ENCODE peak calls at places on chromosome 9, in eight cellular contexts. C is heart left ventricle, T is sigmoid colon, K is spleen, J is esophagus squamous epithelium, D is Peyer's patch, A is IMR-90, P is A549. R is an unnamed sample.

GRCh38 chr9:70392850-70393249 is 21.6 kb downstream of the KLF9 start:
- DNase-seq in C (no peak), T (no peak), K (no peak), J (no peak), D (no peak), A (no peak), P (no peak), R (no peak)

GRCh38 chr9:122821278-122821952 is 7.0 kb downstream of the PDCL start:
- DNase-seq in C (peak; percentile 35), T (peak; percentile 88), K (no peak), J (no peak), D (no peak), A (peak; percentile 62), P (no peak), R (peak; percentile 44)

GRCh38 chr9:121651295-121652036 is at the start of gene DAB2IP:
- DNase-seq in C (peak; percentile 74), T (peak; percentile 84), K (peak; percentile 72), J (no peak), D (no peak), A (peak; percentile 39), P (no peak), R (peak; percentile 77)

GRCh38 chr9:126236273-126236672 is 90.4 kb upstream of the MVB12B start:
- DNase-seq in C (no peak), T (no peak), K (no peak), J (no peak), D (no peak), A (no peak), P (no peak), R (no peak)

GRCh38 chr9:111037744-111038335 is 430 bp downstream of the LPAR1 start:
- DNase-seq in C (peak; percentile 35), T (peak; percentile 76), K (peak; percentile 83), J (no peak), D (no peak), A (peak; percentile 27), P (peak; percentile 43), R (no peak)

GRCh38 chr9:38621434-38622082 is 1.2 kb upstream of the ANKRD18A start:
- DNase-seq in C (peak; percentile 35), T (peak; percentile 60), K (peak; percentile 86), J (no peak), D (no peak), A (no peak), P (peak; percentile 53), R (peak; percentile 67)

GRCh38 chr9:2087500-2088313 is 72.6 kb downstream of the SMARCA2 start:
- DNase-seq in C (no peak), T (no peak), K (no peak), J (no peak), D (no peak), A (peak; percentile 52), P (peak; percentile 58), R (no peak)

GRCh38 chr9:3124006-3124405 is 280.1 kb upstream of the PUM3 start:
- DNase-seq in C (no peak), T (no peak), K (no peak), J (no peak), D (no peak), A (no peak), P (no peak), R (no peak)

GRCh38 chr9:79617395-79617794 is 45.6 kb downstream of the TLE4 start:
- DNase-seq in C (peak; percentile 40), T (peak; percentile 82), K (no peak), J (no peak), D (no peak), A (peak; percentile 63), P (no peak), R (peak; percentile 48)

GRCh38 chr9:108367188-108367587 is 488.6 kb downstream of the ACTL7B start:
- DNase-seq in C (no peak), T (no peak), K (no peak), J (no peak), D (no peak), A (no peak), P (no peak), R (no peak)

GRCh38 chr9:27528886-27529315 is 713 bp downstream of the MOB3B start:
- DNase-seq in C (peak; percentile 54), T (peak; percentile 87), K (peak; percentile 90), J (peak; percentile 5), D (peak; percentile 74), A (no peak), P (peak; percentile 24), R (peak; percentile 60)

GRCh38 chr9:123757547-123757946 is 172.4 kb downstream of the DENND1A start:
- DNase-seq in C (no peak), T (peak; percentile 65), K (no peak), J (no peak), D (no peak), A (no peak), P (no peak), R (no peak)

GRCh38 chr9:125218621-125219020 is 18.3 kb downstream of the RABEPK start:
- DNase-seq in C (no peak), T (no peak), K (no peak), J (no peak), D (no peak), A (no peak), P (no peak), R (no peak)

GRCh38 chr9:74503219-74503618 is 6.1 kb downstream of the RORB start:
- DNase-seq in C (no peak), T (no peak), K (no peak), J (no peak), D (no peak), A (no peak), P (no peak), R (no peak)

GRCh38 chr9:125889122-125889523 is 141.9 kb downstream of the PBX3 start:
- DNase-seq in C (peak; percentile 67), T (peak; percentile 74), K (peak; percentile 79), J (no peak), D (no peak), A (peak; percentile 3), P (no peak), R (peak; percentile 51)

DNA sequence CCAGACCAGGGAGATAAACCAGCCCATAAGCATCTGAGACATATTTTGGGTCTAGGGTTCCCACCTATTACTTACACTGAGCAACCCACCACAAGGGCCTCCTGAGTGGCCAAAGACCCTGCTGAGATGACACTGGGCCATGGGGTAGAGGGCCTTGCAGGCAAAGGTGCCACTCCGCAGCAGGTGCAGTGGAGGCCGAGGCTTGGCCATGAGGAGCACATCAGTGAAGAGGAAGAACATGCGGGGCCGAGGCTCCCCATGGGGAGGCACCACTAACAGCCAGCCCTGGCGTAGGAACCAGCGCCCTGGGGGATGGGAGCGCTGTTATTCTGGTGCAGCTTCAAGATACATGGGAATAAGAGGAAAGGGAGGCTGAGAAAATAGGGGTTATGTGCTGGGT is 2.6 kb downstream of the ARHGEF39 start:
- DNase-seq in C (no peak), T (no peak), K (no peak), J (no peak), D (no peak), A (no peak), P (no peak), R (no peak)
- TF ChIP-seq POLR2A in C (no peak), T (no peak), K (no peak), J (no peak), D (no peak), A (no peak), P (no peak), R (no peak)

GRCh38 chr9:101465330-101465915 is 29.8 kb upstream of the ALDOB start:
- DNase-seq in C (peak; percentile 47), T (no peak), K (no peak), J (no peak), D (no peak), A (peak; percentile 70), P (peak; percentile 77), R (peak; percentile 40)
- TF ChIP-seq CTCF in C (peak; percentile 40), T (no peak), K (no peak), J (peak; percentile 68), D (no peak), A (peak; percentile 53), P (peak; percentile 45), R (peak; percentile 32)

GRCh38 chr9:89388868-89389177 is 70.5 kb downstream of the SECISBP2 start:
- DNase-seq in C (no peak), T (no peak), K (no peak), J (no peak), D (no peak), A (no peak), P (no peak), R (no peak)

GRCh38 chr9:89391585-89391984 is 73.3 kb downstream of the SECISBP2 start:
- DNase-seq in C (no peak), T (no peak), K (no peak), J (no peak), D (no peak), A (peak; percentile 37), P (no peak), R (no peak)

GRCh38 chr9:89390578-89390977 is 72.3 kb downstream of the SECISBP2 start:
- DNase-seq in C (no peak), T (no peak), K (no peak), J (no peak), D (no peak), A (no peak), P (no peak), R (no peak)

GRCh38 chr9:89387970-89388867 is 69.9 kb downstream of the SECISBP2 start:
- DNase-seq in C (peak; percentile 63), T (peak; percentile 86), K (peak; percentile 91), J (no peak), D (no peak), A (peak; percentile 82), P (peak; percentile 23), R (peak; percentile 79)

GRCh38 chr9:89390068-89390555 is 71.8 kb downstream of the SECISBP2 start:
- DNase-seq in C (no peak), T (no peak), K (no peak), J (no peak), D (no peak), A (no peak), P (no peak), R (no peak)
- TF ChIP-seq POLR2A in C (no peak), T (no peak), K (no peak), J (no peak), D (no peak), A (no peak), P (no peak), R (no peak)

DNA sequence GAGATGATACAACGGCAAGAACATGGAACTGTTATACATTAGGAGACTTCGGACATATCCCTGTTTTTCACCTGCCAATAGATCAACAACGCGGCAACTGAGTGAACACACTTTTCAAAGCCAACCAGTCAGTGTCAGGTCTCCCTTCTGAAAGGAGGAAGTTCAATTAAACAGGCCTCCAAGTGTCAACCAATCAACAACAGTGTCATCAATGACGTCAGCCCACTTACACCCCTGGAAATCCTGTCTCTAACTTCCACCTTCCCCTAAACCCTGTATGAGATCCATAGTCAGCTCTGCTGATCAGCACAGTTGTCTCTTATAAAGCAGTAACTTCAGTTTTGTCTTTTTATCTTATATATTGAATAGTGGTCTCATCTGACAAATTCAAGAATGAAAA is 36.6 kb downstream of the DMRT3 start:
- DNase-seq in C (no peak), T (no peak), K (no peak), J (no peak), D (no peak), A (no peak), P (no peak), R (no peak)
- TF ChIP-seq CTCF in C (no peak), T (no peak), K (no peak), J (no peak), D (no peak), A (no peak), P (no peak), R (no peak)

R was measured in right lobe of liver.